ENCODE peak calls at places on chromosome 5, in seven cellular contexts. H is HFFc6; G is effector memory CD8-positive, alpha-beta T cell; D is T1000; Z is NCI-H1694; N is suprapubic skin; A is T-helper 1 cell. E is an unnamed sample.

GRCh38 chr5:33313150-33313549 is 127.6 kb upstream of the TARS1 start:
- DNase-seq in H (peak), G (no peak), D (peak), Z (no peak), N (no peak), A (no peak), E (no peak)

GRCh38 chr5:112709416-112709815 is 28.3 kb upstream of the APC start:
- DNase-seq in H (peak), G (no peak), D (no peak), Z (no peak), N (no peak), A (no peak), E (no peak)

GRCh38 chr5:158898185-158899177 is 201.2 kb downstream of the EBF1 start:
- DNase-seq in H (no peak), G (no peak), D (no peak), Z (no peak), N (no peak), A (no peak), E (no peak)

GRCh38 chr5:130549884-130550552 is 615.0 kb downstream of the HINT1 start:
- DNase-seq in H (no peak), G (no peak), D (peak), Z (no peak), N (no peak), A (no peak), E (no peak)

GRCh38 chr5:55021465-55021864 is 2.6 kb upstream of the GZMK start:
- DNase-seq in H (no peak), G (no peak), D (no peak), Z (no peak), N (no peak), A (no peak), E (no peak)

GRCh38 chr5:91058155-91058554 is 325.0 kb downstream of the ARRDC3 start:
- DNase-seq in H (no peak), G (no peak), D (no peak), Z (no peak), N (no peak), A (no peak), E (no peak)

GRCh38 chr5:103428411-103428871 is 134.1 kb downstream of the NUDT12 start:
- DNase-seq in H (peak), G (no peak), D (no peak), Z (no peak), N (no peak), A (no peak), E (no peak)

GRCh38 chr5:159405611-159406031 is 75.3 kb upstream of the IL12B start:
- DNase-seq in H (no peak), G (no peak), D (no peak), Z (no peak), N (no peak), A (no peak), E (no peak)

GRCh38 chr5:23412011-23412410 is 95.4 kb upstream of the PRDM9 start:
- DNase-seq in H (no peak), G (no peak), D (no peak), Z (no peak), N (no peak), A (no peak), E (no peak)